ENCODE peak calls at places on chromosomes 2 and 18, in four cellular contexts. Y is activated T-cell treated with anti-CD3 and anti-CD28 coated beads for 1 hour; S is mucosa of gallbladder; J is naive thymus-derived CD8-positive, alpha-beta T cell. T is an unnamed sample.

GRCh38 chr2:99880148-99880983 is 262.0 kb downstream of the AFF3 start:
- DNase-seq in Y (no peak), S (no peak), J (no peak), T (no peak)

GRCh38 chr2:20650412-20650879 is 452 bp downstream of the HS1BP3 start:
- DNase-seq in Y (no peak), S (no peak), J (peak), T (no peak)

GRCh38 chr2:196592912-196593881 is 46.3 kb upstream of the CCDC150 start:
- DNase-seq in Y (no peak), S (no peak), J (no peak), T (peak)

GRCh38 chr2:239166201-239166834 is 234.5 kb downstream of the HDAC4 start:
- DNase-seq in Y (no peak), S (no peak), J (no peak), T (no peak)

GRCh38 chr2:231684314-231685223 is 23.8 kb upstream of the PTMA start:
- DNase-seq in Y (no peak), S (no peak), J (no peak), T (no peak)

GRCh38 chr18:2893056-2893455 is 46.2 kb downstream of the EMILIN2 start:
- DNase-seq in Y (no peak), S (no peak), J (no peak), T (no peak)

GRCh38 chr2:179036353-179036905 is 13.5 kb downstream of the CCDC141 start:
- DNase-seq in Y (no peak), S (no peak), J (no peak), T (no peak)

GRCh38 chr2:74205586-74205985 is 7.2 kb downstream of the MTHFD2 start:
- DNase-seq in Y (no peak), S (peak), J (peak), T (no peak)

GRCh38 chr2:130913891-130914290 is 77.2 kb downstream of the ARHGEF4 start:
- DNase-seq in Y (no peak), S (no peak), J (no peak), T (no peak)

GRCh38 chr2:68320118-68320641 is 431 bp upstream of the CNRIP1 start:
- DNase-seq in Y (no peak), S (no peak), J (no peak), T (no peak)

GRCh38 chr2:46010925-46011490 is 286.2 kb upstream of the EPAS1 start:
- DNase-seq in Y (no peak), S (no peak), J (peak), T (no peak)

GRCh38 chr18:60966876-60967275 is 366.4 kb upstream of the CDH20 start:
- DNase-seq in Y (no peak), S (no peak), J (no peak), T (no peak)

GRCh38 chr18:832085-832681 is 20.1 kb upstream of the YES1 start:
- DNase-seq in Y (no peak), S (no peak), J (peak), T (no peak)

GRCh38 chr18:58069721-58070292 is 25.8 kb downstream of the NEDD4L start:
- DNase-seq in Y (no peak), S (no peak), J (no peak), T (no peak)

GRCh38 chr2:208477741-208478140 is 71.1 kb downstream of the PTH2R start:
- DNase-seq in Y (no peak), S (no peak), J (no peak), T (no peak)

GRCh38 chr2:170177950-170178781 is at the start of gene MYO3B:
- DNase-seq in Y (no peak), S (no peak), J (no peak), T (peak)

GRCh38 chr18:13893418-13893760 is 21.9 kb downstream of the MC2R start:
- DNase-seq in Y (no peak), S (no peak), J (no peak), T (peak)

GRCh38 chr2:138708682-138709241 is 71.4 kb downstream of the NXPH2 start:
- DNase-seq in Y (no peak), S (no peak), J (no peak), T (no peak)